ENCODE peak calls at places on chromosome 5, in four cellular contexts. T is endothelial cell, K is GM20000, Z is Panc1. E is an unnamed sample.

GRCh38 chr5:107330903-107331302 is 339.8 kb downstream of the EFNA5 start:
- DNase-seq in T (no peak), K (no peak), Z (no peak), E (no peak)

GRCh38 chr5:82912462-82912861 is 164.7 kb downstream of the TMEM167A start:
- DNase-seq in T (no peak), K (no peak), Z (no peak), E (no peak)

GRCh38 chr5:69276422-69277174 is 41.9 kb downstream of the CDK7 start:
- DNase-seq in T (no peak), K (no peak), Z (no peak), E (no peak)

GRCh38 chr5:68478306-68479091 is 262.9 kb downstream of the PIK3R1 start:
- DNase-seq in T (no peak), K (no peak), Z (no peak), E (no peak)

GRCh38 chr5:42337607-42338006 is 85.6 kb upstream of the GHR start:
- DNase-seq in T (no peak), K (no peak), Z (no peak), E (no peak)

GRCh38 chr5:90334746-90335145 is 74.8 kb downstream of the CETN3 start:
- DNase-seq in T (no peak), K (no peak), Z (no peak), E (no peak)

GRCh38 chr5:176789873-176790615 is 20.3 kb upstream of the UNC5A start:
- DNase-seq in T (no peak), K (no peak), Z (no peak), E (no peak)

GRCh38 chr5:31531543-31531887 is 378 bp downstream of the DROSHA start:
- DNase-seq in T (peak), K (peak), Z (no peak), E (peak)

GRCh38 chr5:107516452-107517184 is 154.1 kb downstream of the EFNA5 start:
- DNase-seq in T (no peak), K (no peak), Z (no peak), E (no peak)

GRCh38 chr5:136249678-136250266 is 56.8 kb upstream of the SMIM32 start:
- DNase-seq in T (peak), K (peak), Z (peak), E (peak)

GRCh38 chr5:172798422-172799215 is 27.6 kb upstream of the DUSP1 start:
- DNase-seq in T (no peak), K (no peak), Z (no peak), E (no peak)

DNA sequence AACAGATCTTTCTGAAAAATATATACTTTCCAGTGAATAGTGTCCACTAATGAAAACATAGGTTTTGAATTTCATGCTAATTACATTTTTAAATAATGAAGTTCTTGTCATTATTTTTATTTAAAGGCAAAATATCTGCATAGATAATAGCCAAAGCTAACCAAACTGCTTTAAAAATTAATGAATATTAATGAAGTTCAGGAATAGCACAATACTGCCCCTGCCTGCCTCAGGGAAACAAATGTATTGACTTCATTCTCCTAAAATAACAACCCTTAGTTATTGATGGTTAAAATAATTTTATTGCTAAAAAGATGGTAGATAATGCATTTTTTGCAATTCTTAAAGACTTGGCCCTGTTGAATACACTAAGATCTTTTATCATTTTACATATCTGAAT is 103.6 kb upstream of the SSBP2 start:
- DNase-seq in T (no peak), K (no peak), Z (no peak), E (no peak)
- TF ChIP-seq CTCF in T (no peak), K (peak), Z (no peak), E (peak)

DNA sequence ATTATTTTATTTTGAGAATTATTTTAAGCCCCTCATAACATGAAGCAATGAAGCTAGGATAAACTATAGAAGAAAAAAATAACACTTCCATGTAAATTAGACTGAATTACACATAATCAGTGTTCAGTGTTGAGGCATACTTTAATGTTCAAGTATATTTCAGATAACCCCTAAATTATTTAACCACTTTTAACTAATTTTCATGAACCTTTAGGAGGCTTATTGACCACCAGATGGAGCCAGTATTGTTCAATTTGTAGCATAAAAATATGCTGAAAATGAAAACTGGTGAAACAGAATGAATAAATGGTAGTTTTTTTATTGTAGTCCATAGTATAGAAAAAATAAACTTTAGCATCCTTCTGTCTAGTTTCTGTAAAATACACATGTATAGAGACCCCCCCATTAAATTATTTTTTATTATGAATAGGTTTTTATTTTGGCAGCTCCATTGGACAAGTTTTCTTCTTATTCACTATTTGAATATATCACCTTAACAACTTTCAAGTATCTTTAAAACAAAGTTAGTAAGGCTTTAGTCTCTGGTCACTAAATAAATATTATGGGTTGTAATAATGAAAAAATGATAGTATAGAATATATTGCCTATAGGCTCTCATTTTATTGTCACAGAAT is 190.1 kb downstream of the CWC27 start:
- DNase-seq in T (no peak), K (peak), Z (no peak), E (no peak)
- TF ChIP-seq CTCF in T (peak), K (no peak), Z (peak), E (peak)

DNA sequence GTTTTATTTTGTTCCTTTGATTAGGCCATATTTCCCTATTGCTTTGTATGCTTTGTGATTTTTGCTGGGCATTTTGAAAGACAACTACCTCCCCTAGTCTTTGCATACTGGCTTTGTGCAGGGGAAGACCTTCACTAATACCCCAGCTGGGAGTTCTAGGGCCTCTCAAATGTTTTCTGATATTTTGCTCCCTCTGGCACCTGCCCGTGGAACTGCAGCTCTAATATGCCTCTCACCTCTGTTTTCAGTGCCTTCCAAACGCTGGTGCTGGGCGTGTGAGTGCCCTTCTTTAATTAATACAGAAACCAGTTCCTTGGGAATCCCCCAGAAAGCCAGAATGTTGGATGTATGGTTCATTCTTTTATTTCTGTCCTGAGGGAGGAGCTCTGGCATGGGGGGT is 204.5 kb downstream of the COMMD10 start:
- DNase-seq in T (peak), K (no peak), Z (no peak), E (no peak)
- TF ChIP-seq CTCF in T (peak), K (no peak), Z (peak), E (peak)

DNA sequence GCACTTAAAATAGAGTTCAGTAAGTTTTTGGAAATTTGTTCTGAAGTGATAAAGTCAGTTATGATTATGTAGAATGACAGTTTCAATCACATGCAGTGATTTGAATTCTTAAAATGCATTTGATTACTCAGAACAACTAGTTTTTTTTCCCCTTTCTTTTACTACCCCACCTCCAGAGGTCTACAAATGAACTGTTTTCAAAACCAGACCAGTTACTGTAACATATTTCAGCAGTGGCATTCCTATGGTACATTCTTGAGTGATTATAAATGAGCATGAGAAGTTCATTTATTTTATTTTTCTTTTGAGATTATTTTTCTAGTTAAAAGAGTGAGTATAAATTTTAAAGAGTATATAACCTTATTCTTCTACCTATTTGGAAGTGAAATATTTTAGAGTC is 71.6 kb downstream of the NNT start:
- DNase-seq in T (no peak), K (no peak), Z (no peak), E (no peak)
- TF ChIP-seq CTCF in T (no peak), K (no peak), Z (no peak), E (no peak)

GRCh38 chr5:142110046-142110531 is 1.5 kb downstream of the NDFIP1 start:
- DNase-seq in T (no peak), K (peak), Z (no peak), E (no peak)
- TF ChIP-seq CTCF in T (no peak), K (no peak), Z (no peak), E (no peak)